ENCODE peak calls at places on chromosome 3, in four cellular contexts. Z is GM12878, A is H1, R is K562. H is an unnamed sample.

GRCh38 chr3:158434412-158435038 is 136.5 kb upstream of the MLF1 start:
- DNase-seq in Z (peak; percentile 40), A (peak; percentile 21), R (peak; percentile 11), H (peak; percentile 78)

GRCh38 chr3:72892870-72893269 is 5.0 kb downstream of the GXYLT2 start:
- DNase-seq in Z (no peak), A (peak; percentile 10), R (peak; percentile 63), H (peak; percentile 33)

GRCh38 chr3:13111173-13111873 is 38.1 kb upstream of the IQSEC1 start:
- DNase-seq in Z (no peak), A (no peak), R (no peak), H (no peak)

GRCh38 chr3:41893977-41894376 is 67.9 kb downstream of the ULK4 start:
- DNase-seq in Z (no peak), A (no peak), R (peak; percentile 33), H (peak; percentile 30)

GRCh38 chr3:196941846-196942225 is 492 bp downstream of the NCBP2 start:
- DNase-seq in Z (no peak), A (no peak), R (peak; percentile 64), H (no peak)

GRCh38 chr3:42683875-42684593 is 1.3 kb upstream of the KLHL40 start:
- DNase-seq in Z (no peak), A (peak; percentile 15), R (peak; percentile 97), H (peak; percentile 71)

GRCh38 chr3:25747033-25747432 is 36.2 kb downstream of the NGLY1 start:
- DNase-seq in Z (no peak), A (no peak), R (no peak), H (no peak)

GRCh38 chr3:157029365-157029790 is 130.6 kb downstream of the CCNL1 start:
- DNase-seq in Z (peak; percentile 20), A (no peak), R (no peak), H (no peak)

GRCh38 chr3:14392803-14393319 is 9.5 kb upstream of the SLC6A6 start:
- DNase-seq in Z (no peak), A (no peak), R (no peak), H (no peak)

GRCh38 chr3:4794798-4795197 is 184.4 kb upstream of the BHLHE40 start:
- DNase-seq in Z (no peak), A (no peak), R (no peak), H (no peak)
- TF ChIP-seq SIN3A in Z (no peak), A (no peak), R (no peak), H (no peak)

DNA sequence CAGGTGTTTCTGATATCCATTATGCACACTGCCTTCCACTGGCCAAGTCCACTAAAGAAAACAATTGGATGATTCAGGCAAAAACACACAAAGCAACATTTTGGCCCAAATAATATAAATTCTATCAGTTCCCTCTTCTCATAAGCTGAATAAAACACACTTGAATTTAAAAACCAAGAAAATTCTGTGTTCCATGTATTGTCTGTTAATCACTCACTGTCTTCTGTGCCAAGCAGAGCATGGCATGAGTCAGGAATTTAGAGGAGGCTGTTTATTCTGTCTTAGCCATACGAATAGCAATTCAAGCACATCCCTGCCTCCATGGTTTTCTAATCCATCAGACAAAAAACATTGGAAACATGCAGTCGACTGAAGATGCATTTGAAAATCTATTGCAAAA is 215.6 kb upstream of the UMPS start:
- DNase-seq in Z (no peak), A (no peak), R (no peak), H (no peak)
- TF ChIP-seq HDAC2 in Z (no peak), A (no peak), R (no peak), H (no peak)

GRCh38 chr3:71447803-71448202 is 135.7 kb downstream of the FOXP1 start:
- DNase-seq in Z (no peak), A (no peak), R (no peak), H (no peak)
- TF ChIP-seq SIN3A in Z (no peak), A (no peak), R (no peak), H (no peak)

DNA sequence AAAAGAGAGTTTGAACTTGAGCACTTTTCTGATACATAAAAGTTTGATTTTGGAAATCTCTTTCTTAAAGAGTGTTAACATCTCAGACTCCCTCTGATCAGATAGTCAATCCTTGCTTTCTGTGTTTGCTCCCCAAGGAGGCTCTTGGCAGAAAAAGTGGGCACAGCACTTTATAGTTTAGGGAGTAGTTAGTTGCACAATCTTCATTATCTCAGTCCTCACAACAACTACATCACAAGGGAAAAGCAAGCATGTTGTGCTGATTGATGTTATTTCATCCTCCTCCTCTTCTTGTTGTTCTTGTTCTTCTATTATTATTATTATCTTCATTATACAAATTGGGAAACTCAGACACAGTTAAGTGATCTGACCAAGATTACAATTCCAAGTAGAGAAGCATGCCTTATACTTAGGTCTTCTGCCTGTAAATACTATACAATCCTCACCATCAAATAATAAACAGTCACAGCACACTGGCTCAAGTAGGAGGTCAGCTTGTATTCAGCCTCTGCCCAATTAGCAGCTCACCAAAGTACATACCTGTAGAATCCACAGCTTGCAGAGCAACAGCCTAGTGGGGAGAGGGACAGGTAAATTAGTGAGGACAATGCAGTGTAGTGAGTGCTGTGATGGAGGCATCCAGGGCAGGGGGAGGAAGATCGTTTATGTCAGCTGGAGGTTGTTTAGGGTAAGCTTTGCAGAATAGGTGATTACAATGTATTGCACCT is 304.1 kb upstream of the MME start:
- DNase-seq in Z (no peak), A (no peak), R (no peak), H (no peak)
- TF ChIP-seq HDAC2 in Z (no peak), A (no peak), R (no peak), H (no peak)